ENCODE peak calls at places on chromosomes 11 and 22, in nine cellular contexts. One of them, this sample, is unnamed.

GRCh38 chr22:28907311-28908008 is 24.1 kb downstream of the ZNRF3 start:
- DNase-seq in LoVo: no peak
- DNase-seq in amniotic stem cell: no peak
- DNase-seq in frontal cortex: no peak
- DNase-seq in stimulated activated CD4-positive, alpha-beta T cell treated with anti-CD3 and anti-CD28 coated beads, Interleukin-2, amount 100 ng/mL, for 48 hours: peak
- DNase-seq in AG09309: no peak
- DNase-seq in left ventricle myocardium inferior: no peak
- DNase-seq in nucleus accumbens: no peak
- DNase-seq in dermis microvascular lymphatic vessel endothelial cell: no peak
- DNase-seq in this sample: no peak

GRCh38 chr22:24996420-24996952 is 44.0 kb downstream of the KIAA1671 start:
- DNase-seq in left ventricle myocardium inferior: no peak
- DNase-seq in AG09309: no peak
- DNase-seq in stimulated activated CD4-positive, alpha-beta T cell treated with anti-CD3 and anti-CD28 coated beads, Interleukin-2, amount 100 ng/mL, for 48 hours: no peak
- DNase-seq in dermis microvascular lymphatic vessel endothelial cell: peak
- DNase-seq in amniotic stem cell: no peak
- DNase-seq in nucleus accumbens: no peak
- DNase-seq in LoVo: no peak
- DNase-seq in frontal cortex: no peak
- DNase-seq in this sample: peak

GRCh38 chr11:130609121-130610035 is 160.9 kb downstream of the ADAMTS15 start:
- DNase-seq in AG09309: no peak
- DNase-seq in dermis microvascular lymphatic vessel endothelial cell: no peak
- DNase-seq in left ventricle myocardium inferior: peak
- DNase-seq in nucleus accumbens: no peak
- DNase-seq in stimulated activated CD4-positive, alpha-beta T cell treated with anti-CD3 and anti-CD28 coated beads, Interleukin-2, amount 100 ng/mL, for 48 hours: no peak
- DNase-seq in frontal cortex: no peak
- DNase-seq in LoVo: no peak
- DNase-seq in amniotic stem cell: no peak
- DNase-seq in this sample: peak

GRCh38 chr11:76699461-76700091 is 29.0 kb upstream of the LRRC32 start:
- DNase-seq in dermis microvascular lymphatic vessel endothelial cell: peak
- DNase-seq in AG09309: no peak
- DNase-seq in frontal cortex: no peak
- DNase-seq in stimulated activated CD4-positive, alpha-beta T cell treated with anti-CD3 and anti-CD28 coated beads, Interleukin-2, amount 100 ng/mL, for 48 hours: no peak
- DNase-seq in LoVo: no peak
- DNase-seq in amniotic stem cell: no peak
- DNase-seq in left ventricle myocardium inferior: no peak
- DNase-seq in nucleus accumbens: no peak
- DNase-seq in this sample: no peak

GRCh38 chr11:115672999-115673411 is 168.8 kb upstream of the CADM1 start:
- DNase-seq in amniotic stem cell: no peak
- DNase-seq in left ventricle myocardium inferior: peak
- DNase-seq in nucleus accumbens: no peak
- DNase-seq in frontal cortex: no peak
- DNase-seq in AG09309: peak
- DNase-seq in dermis microvascular lymphatic vessel endothelial cell: no peak
- DNase-seq in LoVo: no peak
- DNase-seq in stimulated activated CD4-positive, alpha-beta T cell treated with anti-CD3 and anti-CD28 coated beads, Interleukin-2, amount 100 ng/mL, for 48 hours: no peak
- DNase-seq in this sample: peak

GRCh38 chr11:117604349-117604995 is 192.5 kb downstream of the DSCAML1 start:
- DNase-seq in frontal cortex: no peak
- DNase-seq in amniotic stem cell: no peak
- DNase-seq in nucleus accumbens: peak
- DNase-seq in LoVo: no peak
- DNase-seq in AG09309: no peak
- DNase-seq in stimulated activated CD4-positive, alpha-beta T cell treated with anti-CD3 and anti-CD28 coated beads, Interleukin-2, amount 100 ng/mL, for 48 hours: no peak
- DNase-seq in dermis microvascular lymphatic vessel endothelial cell: no peak
- DNase-seq in left ventricle myocardium inferior: no peak
- DNase-seq in this sample: peak

GRCh38 chr22:43181321-43182076 is 5.4 kb downstream of the TTLL12 start:
- DNase-seq in stimulated activated CD4-positive, alpha-beta T cell treated with anti-CD3 and anti-CD28 coated beads, Interleukin-2, amount 100 ng/mL, for 48 hours: no peak
- DNase-seq in frontal cortex: no peak
- DNase-seq in nucleus accumbens: no peak
- DNase-seq in LoVo: no peak
- DNase-seq in AG09309: no peak
- DNase-seq in dermis microvascular lymphatic vessel endothelial cell: no peak
- DNase-seq in amniotic stem cell: no peak
- DNase-seq in left ventricle myocardium inferior: no peak
- DNase-seq in this sample: no peak

GRCh38 chr11:92886243-92886905 is 83.1 kb upstream of the MTNR1B start:
- DNase-seq in left ventricle myocardium inferior: no peak
- DNase-seq in nucleus accumbens: no peak
- DNase-seq in dermis microvascular lymphatic vessel endothelial cell: peak
- DNase-seq in stimulated activated CD4-positive, alpha-beta T cell treated with anti-CD3 and anti-CD28 coated beads, Interleukin-2, amount 100 ng/mL, for 48 hours: peak
- DNase-seq in AG09309: peak
- DNase-seq in frontal cortex: peak
- DNase-seq in LoVo: peak
- DNase-seq in amniotic stem cell: peak
- DNase-seq in this sample: peak

GRCh38 chr11:103091024-103091423 is 936 bp downstream of the DCUN1D5 start:
- DNase-seq in amniotic stem cell: no peak
- DNase-seq in AG09309: no peak
- DNase-seq in dermis microvascular lymphatic vessel endothelial cell: no peak
- DNase-seq in LoVo: peak
- DNase-seq in stimulated activated CD4-positive, alpha-beta T cell treated with anti-CD3 and anti-CD28 coated beads, Interleukin-2, amount 100 ng/mL, for 48 hours: no peak
- DNase-seq in left ventricle myocardium inferior: no peak
- DNase-seq in frontal cortex: no peak
- DNase-seq in nucleus accumbens: no peak
- DNase-seq in this sample: peak